ENCODE peak calls at places on chromosomes 3 and 15, in six cellular contexts. One of them, this sample, is unnamed.

GRCh38 chr3:37680393-37680792 is 181.3 kb upstream of the CTDSPL start:
- DNase-seq in HepG2: no peak
- DNase-seq in endothelial cell of umbilical vein: no peak
- DNase-seq in HCT116: no peak
- DNase-seq in K562: no peak
- DNase-seq in SK-N-MC: no peak
- DNase-seq in this sample: no peak

GRCh38 chr3:149384911-149385321 is 7.5 kb upstream of the TM4SF1 start:
- DNase-seq in HepG2: peak
- DNase-seq in endothelial cell of umbilical vein: no peak
- DNase-seq in HCT116: no peak
- DNase-seq in K562: no peak
- DNase-seq in SK-N-MC: no peak
- DNase-seq in this sample: no peak

GRCh38 chr3:17183951-17184550 is 299.3 kb downstream of the PLCL2 start:
- DNase-seq in HepG2: no peak
- DNase-seq in endothelial cell of umbilical vein: peak
- DNase-seq in HCT116: peak
- DNase-seq in K562: peak
- DNase-seq in SK-N-MC: no peak
- DNase-seq in this sample: no peak

GRCh38 chr3:167406876-167407492 is 26.9 kb upstream of the ZBBX start:
- DNase-seq in HepG2: peak
- DNase-seq in endothelial cell of umbilical vein: peak
- DNase-seq in HCT116: peak
- DNase-seq in K562: peak
- DNase-seq in SK-N-MC: peak
- DNase-seq in this sample: peak

GRCh38 chr3:159669024-159669476 is 319.6 kb upstream of the IL12A start:
- DNase-seq in HepG2: no peak
- DNase-seq in endothelial cell of umbilical vein: peak
- DNase-seq in HCT116: no peak
- DNase-seq in K562: no peak
- DNase-seq in SK-N-MC: no peak
- DNase-seq in this sample: no peak

GRCh38 chr15:65529754-65530317 is 427 bp upstream of the HACD3 start:
- DNase-seq in HepG2: no peak
- DNase-seq in endothelial cell of umbilical vein: no peak
- DNase-seq in HCT116: no peak
- DNase-seq in K562: no peak
- DNase-seq in SK-N-MC: no peak
- DNase-seq in this sample: no peak

GRCh38 chr3:154666542-154666941 is 236.6 kb upstream of the GPR149 start:
- DNase-seq in HepG2: no peak
- DNase-seq in endothelial cell of umbilical vein: no peak
- DNase-seq in HCT116: no peak
- DNase-seq in K562: no peak
- DNase-seq in SK-N-MC: no peak
- DNase-seq in this sample: no peak

GRCh38 chr15:84840741-84841429 is 23.7 kb downstream of the ALPK3 start:
- DNase-seq in HepG2: peak
- DNase-seq in endothelial cell of umbilical vein: peak
- DNase-seq in HCT116: peak
- DNase-seq in K562: no peak
- DNase-seq in SK-N-MC: no peak
- DNase-seq in this sample: no peak

GRCh38 chr15:80920271-80920699 is 69.3 kb downstream of the MESD start:
- DNase-seq in HepG2: no peak
- DNase-seq in endothelial cell of umbilical vein: no peak
- DNase-seq in HCT116: no peak
- DNase-seq in K562: no peak
- DNase-seq in SK-N-MC: no peak
- DNase-seq in this sample: no peak

GRCh38 chr3:148925841-148926240 is 60.7 kb downstream of the CPA3 start:
- DNase-seq in HepG2: no peak
- DNase-seq in endothelial cell of umbilical vein: no peak
- DNase-seq in HCT116: no peak
- DNase-seq in K562: no peak
- DNase-seq in SK-N-MC: no peak
- DNase-seq in this sample: no peak

GRCh38 chr3:12993623-12994356 is 79.4 kb downstream of the IQSEC1 start:
- DNase-seq in HepG2: no peak
- DNase-seq in endothelial cell of umbilical vein: peak
- DNase-seq in HCT116: no peak
- DNase-seq in K562: peak
- DNase-seq in SK-N-MC: no peak
- DNase-seq in this sample: peak

GRCh38 chr3:82202254-82202653 is 440.8 kb upstream of the GBE1 start:
- DNase-seq in HepG2: no peak
- DNase-seq in endothelial cell of umbilical vein: no peak
- DNase-seq in HCT116: no peak
- DNase-seq in K562: no peak
- DNase-seq in SK-N-MC: no peak
- DNase-seq in this sample: no peak

GRCh38 chr3:136070334-136070733 is 104.8 kb downstream of the PPP2R3A start:
- DNase-seq in HepG2: no peak
- DNase-seq in endothelial cell of umbilical vein: no peak
- DNase-seq in HCT116: no peak
- DNase-seq in K562: no peak
- DNase-seq in SK-N-MC: no peak
- DNase-seq in this sample: no peak

GRCh38 chr3:191244242-191244867 is 45.3 kb downstream of the OSTN start:
- DNase-seq in HepG2: peak
- DNase-seq in endothelial cell of umbilical vein: peak
- DNase-seq in HCT116: no peak
- DNase-seq in K562: no peak
- DNase-seq in SK-N-MC: peak
- DNase-seq in this sample: no peak

GRCh38 chr3:189486556-189486955 is 144.6 kb upstream of the TP63 start:
- DNase-seq in HepG2: no peak
- DNase-seq in endothelial cell of umbilical vein: no peak
- DNase-seq in HCT116: no peak
- DNase-seq in K562: no peak
- DNase-seq in SK-N-MC: no peak
- DNase-seq in this sample: no peak

GRCh38 chr3:55903680-55904079 is 416.6 kb upstream of the WNT5A start:
- DNase-seq in HepG2: no peak
- DNase-seq in endothelial cell of umbilical vein: no peak
- DNase-seq in HCT116: no peak
- DNase-seq in K562: no peak
- DNase-seq in SK-N-MC: no peak
- DNase-seq in this sample: no peak

GRCh38 chr3:139935866-139936817 is 1.2 kb downstream of the CLSTN2 start:
- DNase-seq in HepG2: no peak
- DNase-seq in endothelial cell of umbilical vein: no peak
- DNase-seq in HCT116: no peak
- DNase-seq in K562: no peak
- DNase-seq in SK-N-MC: no peak
- DNase-seq in this sample: peak
- TF ChIP-seq EZH2 in HepG2: no peak
- TF ChIP-seq EZH2 in endothelial cell of umbilical vein: peak
- TF ChIP-seq EZH2 in HCT116: no peak
- TF ChIP-seq EZH2 in K562: no peak
- TF ChIP-seq EZH2 in SK-N-MC: no peak
- TF ChIP-seq EZH2 in this sample: no peak

GRCh38 chr15:25947336-25948080 is 84.4 kb upstream of the ATP10A start:
- DNase-seq in HepG2: no peak
- DNase-seq in endothelial cell of umbilical vein: no peak
- DNase-seq in HCT116: no peak
- DNase-seq in K562: peak
- DNase-seq in SK-N-MC: no peak
- DNase-seq in this sample: peak
- TF ChIP-seq POLR2AphosphoS5 in HepG2: no peak
- TF ChIP-seq POLR2AphosphoS5 in endothelial cell of umbilical vein: no peak
- TF ChIP-seq POLR2AphosphoS5 in HCT116: no peak
- TF ChIP-seq POLR2AphosphoS5 in K562: no peak
- TF ChIP-seq POLR2AphosphoS5 in SK-N-MC: no peak
- TF ChIP-seq POLR2AphosphoS5 in this sample: no peak

DNA sequence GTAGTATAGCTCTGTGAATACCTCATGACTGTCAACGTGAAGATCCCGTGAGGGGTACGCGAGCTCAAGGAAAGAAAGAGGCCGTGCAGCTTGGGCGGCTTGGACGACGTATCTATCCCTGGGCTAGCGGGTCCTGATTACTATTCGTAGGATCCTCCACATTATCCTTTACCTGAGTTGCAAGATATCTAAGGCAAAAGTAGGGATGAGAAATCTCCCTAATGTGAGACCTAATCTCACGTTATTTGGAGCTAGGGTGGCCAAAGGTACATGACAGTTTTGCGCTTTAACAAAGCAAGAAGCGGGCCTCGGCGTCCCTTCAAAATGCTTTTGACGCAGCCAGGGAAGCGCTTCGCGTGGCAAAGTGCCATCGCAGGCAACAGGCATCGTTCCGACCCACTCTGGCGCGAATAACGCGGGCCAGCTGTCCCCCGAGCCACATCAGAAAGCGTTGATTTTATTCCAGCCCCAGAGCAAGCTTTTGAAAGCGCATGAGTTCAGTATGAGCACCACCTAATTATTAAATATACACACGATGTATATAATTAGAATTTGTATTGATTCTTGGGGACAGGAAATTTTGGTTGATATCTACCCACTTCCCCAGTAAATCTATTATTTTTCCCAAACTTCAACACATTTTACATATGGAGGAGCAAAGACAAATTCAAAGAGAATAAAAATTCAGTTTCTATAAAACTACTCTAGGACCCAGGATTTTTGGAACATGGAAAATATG is 2.5 kb upstream of the EOMES start:
- DNase-seq in HepG2: no peak
- DNase-seq in endothelial cell of umbilical vein: no peak
- DNase-seq in HCT116: no peak
- DNase-seq in K562: no peak
- DNase-seq in SK-N-MC: no peak
- DNase-seq in this sample: peak
- TF ChIP-seq EZH2 in HepG2: no peak
- TF ChIP-seq EZH2 in endothelial cell of umbilical vein: peak
- TF ChIP-seq EZH2 in HCT116: no peak
- TF ChIP-seq EZH2 in K562: no peak
- TF ChIP-seq EZH2 in SK-N-MC: no peak
- TF ChIP-seq EZH2 in this sample: peak

DNA sequence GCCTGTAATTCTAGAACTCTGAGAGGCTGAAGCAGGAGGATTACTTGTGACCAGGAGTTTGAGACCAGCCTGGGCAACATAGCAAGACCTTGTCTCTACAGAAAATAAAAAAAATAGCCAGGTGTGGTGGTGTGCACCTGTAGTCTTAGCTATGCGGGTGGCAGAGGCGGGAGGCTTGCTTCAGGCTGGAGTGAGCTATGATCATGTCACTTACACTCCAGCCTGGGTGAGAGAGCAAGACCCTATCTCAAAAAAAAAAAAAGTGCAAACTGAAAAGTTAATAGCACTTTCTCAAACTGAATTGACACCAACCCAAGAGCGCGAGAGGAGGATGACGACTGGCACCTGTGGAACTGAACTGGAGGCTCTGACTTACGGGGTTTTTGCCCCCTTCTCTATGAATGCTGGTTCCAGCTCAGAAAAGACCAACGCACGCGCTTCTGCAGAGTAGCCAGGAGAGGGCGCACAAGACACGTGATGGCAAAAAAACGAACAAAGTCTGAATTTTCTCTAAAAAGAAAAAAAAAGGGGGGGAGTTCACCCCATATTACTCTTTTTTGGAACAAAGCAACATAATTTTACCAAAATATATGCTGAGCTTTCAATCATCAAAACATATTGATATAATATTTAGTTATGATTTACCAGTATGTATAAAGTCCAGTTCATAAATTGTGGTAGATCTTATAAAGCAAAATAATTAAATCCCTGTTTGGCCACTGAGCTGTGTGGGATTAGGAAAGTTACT is 23.7 kb downstream of the CFAP92 start:
- DNase-seq in HepG2: peak
- DNase-seq in endothelial cell of umbilical vein: peak
- DNase-seq in HCT116: peak
- DNase-seq in K562: peak
- DNase-seq in SK-N-MC: no peak
- DNase-seq in this sample: peak
- TF ChIP-seq POLR2AphosphoS5 in HepG2: no peak
- TF ChIP-seq POLR2AphosphoS5 in endothelial cell of umbilical vein: no peak
- TF ChIP-seq POLR2AphosphoS5 in HCT116: no peak
- TF ChIP-seq POLR2AphosphoS5 in K562: no peak
- TF ChIP-seq POLR2AphosphoS5 in SK-N-MC: no peak
- TF ChIP-seq POLR2AphosphoS5 in this sample: no peak

GRCh38 chr3:147369671-147370123 is 36.6 kb downstream of the ZIC4 start:
- DNase-seq in HepG2: no peak
- DNase-seq in endothelial cell of umbilical vein: no peak
- DNase-seq in HCT116: no peak
- DNase-seq in K562: no peak
- DNase-seq in SK-N-MC: no peak
- DNase-seq in this sample: no peak
- TF ChIP-seq EZH2 in HepG2: no peak
- TF ChIP-seq EZH2 in endothelial cell of umbilical vein: peak
- TF ChIP-seq EZH2 in HCT116: no peak
- TF ChIP-seq EZH2 in K562: no peak
- TF ChIP-seq EZH2 in SK-N-MC: no peak
- TF ChIP-seq EZH2 in this sample: peak

GRCh38 chr15:101250331-101250730 is 1.5 kb downstream of the CHSY1 start:
- DNase-seq in HepG2: no peak
- DNase-seq in endothelial cell of umbilical vein: peak
- DNase-seq in HCT116: no peak
- DNase-seq in K562: no peak
- DNase-seq in SK-N-MC: no peak
- DNase-seq in this sample: no peak
- TF ChIP-seq POLR2AphosphoS5 in HepG2: no peak
- TF ChIP-seq POLR2AphosphoS5 in endothelial cell of umbilical vein: no peak
- TF ChIP-seq POLR2AphosphoS5 in HCT116: no peak
- TF ChIP-seq POLR2AphosphoS5 in K562: no peak
- TF ChIP-seq POLR2AphosphoS5 in SK-N-MC: no peak
- TF ChIP-seq POLR2AphosphoS5 in this sample: no peak

DNA sequence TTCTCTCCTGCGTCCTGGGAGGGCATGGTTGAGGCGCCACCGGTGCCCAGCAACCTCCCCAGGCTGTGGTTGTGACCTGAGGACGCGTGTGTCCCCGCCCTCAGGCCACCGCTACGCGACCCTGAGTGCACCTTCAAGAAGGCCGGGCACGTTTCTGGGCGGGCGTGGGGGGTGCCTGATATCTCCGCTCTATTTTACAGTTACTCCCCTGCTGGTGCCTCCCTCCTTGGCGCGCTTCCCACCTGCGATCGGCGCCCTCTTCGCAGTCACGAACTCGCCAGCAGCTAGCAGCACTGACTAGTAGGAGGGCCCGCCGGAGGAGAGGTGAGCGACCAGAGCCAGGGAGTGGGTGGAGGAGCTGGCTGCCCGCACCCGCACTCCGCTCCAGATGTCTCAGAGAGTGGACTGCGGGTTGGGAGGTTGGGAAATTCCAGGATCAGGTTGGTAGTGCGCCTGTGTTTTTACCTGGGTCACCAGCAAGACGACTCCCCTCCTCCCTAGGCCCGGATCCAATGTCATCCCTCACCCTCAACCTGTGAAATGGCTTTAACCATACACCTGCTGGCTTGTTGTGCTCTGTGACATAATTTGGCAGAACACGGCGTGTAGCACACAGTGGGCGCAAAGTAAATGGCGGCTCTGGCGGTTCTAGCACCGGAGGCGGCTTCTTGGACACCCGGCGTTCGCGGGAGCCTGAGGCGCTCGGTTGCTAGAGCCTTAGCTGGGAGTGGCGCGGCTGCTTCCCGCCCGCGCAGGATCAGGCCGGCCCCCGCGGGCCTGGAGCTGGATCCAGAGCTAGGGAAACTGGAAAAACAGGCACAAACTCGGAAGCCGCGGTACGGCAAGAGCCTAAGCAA is 43.4 kb upstream of the POLG start:
- DNase-seq in HepG2: no peak
- DNase-seq in endothelial cell of umbilical vein: no peak
- DNase-seq in HCT116: no peak
- DNase-seq in K562: no peak
- DNase-seq in SK-N-MC: no peak
- DNase-seq in this sample: peak
- TF ChIP-seq EZH2 in HepG2: peak
- TF ChIP-seq EZH2 in endothelial cell of umbilical vein: no peak
- TF ChIP-seq EZH2 in HCT116: no peak
- TF ChIP-seq EZH2 in K562: no peak
- TF ChIP-seq EZH2 in SK-N-MC: no peak
- TF ChIP-seq EZH2 in this sample: peak

This sample was measured in GM23338.